ENCODE peak calls at places on chromosome 22, in seven cellular contexts. H is dorsolateral prefrontal cortex, K is AG09309, Y is sigmoid colon, G is retinal pigment epithelial cell, V is astrocyte of the spinal cord, W is pancreas. B is an unnamed sample.

GRCh38 chr22:44870021-44870420 is 117.6 kb downstream of the ARHGAP8 start:
- DNase-seq in Y (no peak), W (no peak), H (no peak), G (peak), K (no peak), V (no peak), B (peak)

GRCh38 chr22:49535126-49535525 is 292.5 kb downstream of the BRD1 start:
- DNase-seq in Y (peak), H (no peak), V (no peak), W (no peak), G (no peak), K (no peak), B (no peak)

GRCh38 chr22:17563936-17564391 is 666 bp downstream of the SLC25A18 start:
- DNase-seq in W (no peak), Y (peak), H (no peak), K (no peak), G (no peak), V (peak), B (peak)

GRCh38 chr22:48089601-48090331 is 1327.3 kb downstream of the TBC1D22A start:
- DNase-seq in W (no peak), G (no peak), K (no peak), H (peak), V (no peak), Y (peak), B (peak)

GRCh38 chr22:31951201-31952093 is 7.1 kb downstream of the YWHAH start:
- DNase-seq in G (no peak), Y (no peak), K (no peak), H (no peak), V (no peak), W (no peak), B (no peak)

GRCh38 chr22:19120829-19121630 is 1.2 kb downstream of the DGCR2 start:
- DNase-seq in Y (no peak), V (peak), G (no peak), K (no peak), H (peak), W (peak), B (peak)

GRCh38 chr22:44335903-44336803 is 23.4 kb upstream of the SHISAL1 start:
- DNase-seq in W (no peak), K (no peak), Y (no peak), G (no peak), V (no peak), H (no peak), B (no peak)

GRCh38 chr22:40620464-40621046 is 16.0 kb downstream of the MRTFA start:
- DNase-seq in H (no peak), V (peak), G (no peak), W (no peak), K (no peak), Y (no peak), B (peak)

GRCh38 chr22:25393121-25393805 is 171.2 kb upstream of the GRK3 start:
- DNase-seq in H (no peak), W (no peak), V (no peak), G (no peak), K (no peak), Y (no peak), B (no peak)

GRCh38 chr22:49751968-49752597 is 75.6 kb downstream of the BRD1 start:
- DNase-seq in V (no peak), G (no peak), K (no peak), H (no peak), W (no peak), Y (peak), B (no peak)

GRCh38 chr22:49324527-49325491 is 502.9 kb downstream of the BRD1 start:
- DNase-seq in V (no peak), K (no peak), W (no peak), G (no peak), H (no peak), Y (no peak), B (no peak)

GRCh38 chr22:39522567-39523300 is 2.4 kb downstream of the ATF4 start:
- DNase-seq in Y (peak), K (peak), W (no peak), V (peak), G (no peak), H (no peak), B (peak)

GRCh38 chr22:23037429-23038333 is 32.6 kb upstream of the GNAZ start:
- DNase-seq in G (no peak), H (no peak), V (no peak), K (no peak), W (no peak), Y (no peak), B (no peak)

GRCh38 chr22:17838180-17838865 is 64.1 kb upstream of the BID start:
- DNase-seq in Y (no peak), G (no peak), K (no peak), H (no peak), W (no peak), V (no peak), B (no peak)

GRCh38 chr22:31339148-31339832 is 6.9 kb downstream of the PATZ1 start:
- DNase-seq in H (no peak), G (no peak), Y (no peak), K (no peak), W (no peak), V (no peak), B (no peak)

GRCh38 chr22:34055525-34056200 is 135.4 kb upstream of the LARGE1 start:
- DNase-seq in W (no peak), K (no peak), Y (no peak), G (no peak), H (no peak), V (no peak), B (no peak)

GRCh38 chr22:31276426-31277167 is 15.7 kb downstream of the PIK3IP1 start:
- DNase-seq in V (no peak), H (no peak), W (no peak), Y (peak), G (no peak), K (no peak), B (no peak)

GRCh38 chr22:22400964-22401363 is 107.6 kb downstream of the ZNF280B start:
- DNase-seq in W (no peak), Y (no peak), H (no peak), V (no peak), K (no peak), G (no peak), B (no peak)

GRCh38 chr22:44365832-44366231 is 53.1 kb upstream of the SHISAL1 start:
- DNase-seq in Y (peak), H (no peak), G (no peak), W (no peak), K (no peak), V (no peak), B (no peak)

GRCh38 chr22:17699696-17700330 is 61.3 kb downstream of the BCL2L13 start:
- DNase-seq in K (no peak), G (peak), V (no peak), W (no peak), H (no peak), Y (no peak), B (peak)

GRCh38 chr22:19001204-19001603 is 65.1 kb upstream of the PRODH start:
- DNase-seq in Y (no peak), G (no peak), V (no peak), H (no peak), W (no peak), K (no peak), B (no peak)

GRCh38 chr22:44640618-44641155 is 61.3 kb upstream of the PRR5 start:
- DNase-seq in H (no peak), Y (no peak), G (no peak), W (no peak), K (no peak), V (no peak), B (no peak)

GRCh38 chr22:33921576-33922181 is 1.4 kb upstream of the LARGE1 start:
- DNase-seq in V (peak), Y (peak), H (peak), W (peak), G (no peak), K (no peak), B (peak)

GRCh38 chr22:50182176-50183081 is 3.3 kb upstream of the TRABD start:
- DNase-seq in K (no peak), G (no peak), H (peak), W (peak), V (no peak), Y (no peak), B (no peak)

GRCh38 chr22:46845281-46846153 is 83.1 kb downstream of the TBC1D22A start:
- DNase-seq in K (no peak), H (peak), Y (no peak), G (peak), W (no peak), V (peak), B (peak)
- TF ChIP-seq CTCF in K (peak), H (peak), Y (peak), G (peak), W (no peak), V (peak), B (peak)

GRCh38 chr22:42645341-42645937 is 3.8 kb downstream of the CYB5R3 start:
- DNase-seq in W (no peak), G (no peak), Y (no peak), H (peak), K (no peak), V (no peak), B (no peak)
- H3K4me3 ChIP-seq in W (no peak), G (no peak), Y (peak), H (no peak), K (no peak), V (no peak), B (no peak)

DNA sequence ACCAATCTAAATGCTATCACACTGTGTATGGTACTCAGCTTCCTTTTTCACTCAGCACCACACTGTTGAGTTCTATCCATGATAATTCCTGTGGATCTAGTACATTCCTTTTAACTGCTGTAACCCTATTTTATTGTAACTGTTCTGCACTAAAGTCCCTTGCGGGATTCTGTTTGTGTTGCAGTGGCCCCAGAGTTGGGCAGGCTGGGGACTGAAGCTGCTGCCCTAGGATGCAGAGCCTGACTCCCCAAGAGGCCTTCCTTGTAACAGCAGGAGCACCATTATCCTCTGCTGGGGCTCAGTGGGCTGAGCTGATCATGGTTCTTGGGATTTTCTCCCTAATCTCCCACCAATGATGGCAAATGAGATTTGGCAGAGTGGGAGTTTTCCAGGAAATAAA is 77.7 kb downstream of the CABIN1 start:
- DNase-seq in H (no peak), V (peak), G (no peak), W (no peak), K (peak), Y (peak), B (peak)
- TF ChIP-seq CTCF in H (no peak), V (no peak), G (no peak), W (no peak), K (peak), Y (no peak), B (no peak)

DNA sequence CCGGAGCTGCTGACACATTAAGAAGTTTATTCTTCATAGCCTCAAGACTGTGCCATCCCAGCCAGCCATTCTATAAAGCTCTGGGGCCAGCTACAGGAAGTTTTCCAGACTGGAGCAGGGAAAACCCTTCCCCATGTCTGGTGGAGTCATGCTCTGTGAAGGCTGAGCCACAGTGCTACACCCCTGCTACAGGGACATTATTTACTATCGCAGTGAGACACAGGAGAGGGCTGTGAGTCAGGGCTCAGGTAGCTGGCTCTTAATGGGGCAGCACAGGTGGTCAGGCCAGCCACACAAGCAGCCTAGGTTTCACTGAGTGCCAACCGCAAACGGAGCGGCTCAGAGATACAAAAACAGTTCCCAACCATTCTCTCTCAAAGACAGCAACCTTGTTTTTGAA is 12.1 kb downstream of the HPS4 start:
- DNase-seq in Y (no peak), G (peak), K (no peak), W (no peak), H (no peak), V (peak), B (peak)
- H3K4me3 ChIP-seq in Y (no peak), G (no peak), K (no peak), W (no peak), H (no peak), V (no peak), B (no peak)

GRCh38 chr22:35399114-35399677 is 744 bp upstream of the MCM5 start:
- DNase-seq in K (no peak), H (no peak), W (no peak), G (no peak), V (peak), Y (no peak), B (no peak)
- TF ChIP-seq CTCF in K (no peak), H (no peak), W (no peak), G (no peak), V (no peak), Y (no peak), B (no peak)

DNA sequence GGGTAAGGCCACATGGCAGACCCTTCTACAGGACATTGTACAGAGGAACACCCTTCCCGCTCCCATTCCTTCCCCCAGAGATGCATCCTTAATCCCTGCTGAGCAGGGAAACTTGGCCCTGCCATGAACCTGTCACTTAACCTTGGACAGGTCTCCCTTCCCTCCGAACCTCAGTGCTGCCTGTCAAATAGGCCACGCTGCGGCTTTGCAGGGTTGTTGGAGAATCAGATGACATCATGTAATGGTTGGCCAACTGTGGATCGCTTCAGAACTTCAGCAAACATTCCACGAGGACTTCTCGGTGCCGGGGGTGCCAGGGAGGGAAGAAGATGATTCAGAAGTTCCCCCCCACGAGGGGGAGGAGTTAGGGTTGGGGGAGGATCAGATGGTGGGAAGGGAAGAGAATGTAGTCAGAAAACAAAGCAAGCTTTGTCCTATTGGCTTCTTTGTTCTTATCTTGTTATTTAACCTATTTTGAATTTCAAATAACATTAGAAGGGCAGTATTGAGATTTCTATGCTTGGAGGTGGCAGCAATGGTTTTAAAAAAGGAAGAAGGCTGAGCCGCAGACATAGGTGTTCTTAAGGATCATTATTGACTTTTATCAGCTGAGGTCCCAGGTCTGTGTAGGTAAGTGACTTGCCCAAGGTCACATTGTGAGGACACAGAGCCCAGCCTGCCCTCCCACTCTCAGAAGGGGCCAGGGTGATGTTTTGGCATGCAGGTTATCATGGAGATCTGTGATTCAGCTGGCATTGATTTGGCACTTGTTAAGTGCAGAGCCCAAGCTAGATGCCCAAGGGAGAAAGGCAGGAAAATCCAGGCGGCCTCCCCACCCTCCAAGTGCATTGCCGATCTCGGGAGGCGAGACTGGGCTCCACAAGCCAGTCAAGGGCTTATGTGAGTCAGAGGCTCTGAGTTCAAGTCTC is 3.1 kb downstream of the CDC42EP1 start:
- DNase-seq in Y (peak), H (no peak), G (peak), W (peak), V (peak), K (peak), B (peak)
- H3K4me3 ChIP-seq in Y (no peak), H (peak), G (peak), W (peak), V (peak), K (peak), B (peak)

DNA sequence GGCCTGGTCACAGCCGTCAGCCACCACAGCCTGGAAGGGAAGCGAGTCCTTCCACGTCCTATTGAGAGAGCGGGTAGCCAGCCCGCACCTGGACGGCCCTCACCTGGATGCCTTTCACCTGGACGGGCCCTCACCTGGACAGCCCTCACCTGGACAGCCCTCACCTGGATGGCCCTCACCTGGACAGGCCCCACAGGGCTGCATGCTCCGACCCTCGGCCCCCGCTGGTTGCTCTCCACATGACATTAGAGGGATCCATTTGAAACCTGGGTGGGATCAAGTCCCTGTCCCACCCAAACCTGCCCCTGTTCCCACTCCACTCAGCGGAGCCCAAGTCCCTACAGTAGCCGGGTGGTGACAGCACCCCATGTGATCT is 3.7 kb downstream of the C1QTNF6 start:
- DNase-seq in H (no peak), W (no peak), G (no peak), V (no peak), K (no peak), Y (no peak), B (no peak)
- TF ChIP-seq CTCF in H (no peak), W (no peak), G (no peak), V (no peak), K (no peak), Y (no peak), B (no peak)

GRCh38 chr22:21032843-21033688 is 705 bp upstream of the SLC7A4 start:
- DNase-seq in Y (no peak), H (no peak), W (no peak), K (no peak), G (no peak), V (no peak), B (no peak)

GRCh38 chr22:21033895-21034294 is 1.5 kb upstream of the SLC7A4 start:
- DNase-seq in K (no peak), H (no peak), W (no peak), Y (no peak), V (no peak), G (no peak), B (no peak)

GRCh38 chr22:21030621-21031544 is 1.5 kb downstream of the SLC7A4 start:
- DNase-seq in H (peak), W (no peak), Y (no peak), G (no peak), K (no peak), V (no peak), B (no peak)

GRCh38 chr22:21031545-21032036 is 770 bp downstream of the SLC7A4 start:
- DNase-seq in K (no peak), V (no peak), G (no peak), H (peak), Y (no peak), W (no peak), B (no peak)

DNA sequence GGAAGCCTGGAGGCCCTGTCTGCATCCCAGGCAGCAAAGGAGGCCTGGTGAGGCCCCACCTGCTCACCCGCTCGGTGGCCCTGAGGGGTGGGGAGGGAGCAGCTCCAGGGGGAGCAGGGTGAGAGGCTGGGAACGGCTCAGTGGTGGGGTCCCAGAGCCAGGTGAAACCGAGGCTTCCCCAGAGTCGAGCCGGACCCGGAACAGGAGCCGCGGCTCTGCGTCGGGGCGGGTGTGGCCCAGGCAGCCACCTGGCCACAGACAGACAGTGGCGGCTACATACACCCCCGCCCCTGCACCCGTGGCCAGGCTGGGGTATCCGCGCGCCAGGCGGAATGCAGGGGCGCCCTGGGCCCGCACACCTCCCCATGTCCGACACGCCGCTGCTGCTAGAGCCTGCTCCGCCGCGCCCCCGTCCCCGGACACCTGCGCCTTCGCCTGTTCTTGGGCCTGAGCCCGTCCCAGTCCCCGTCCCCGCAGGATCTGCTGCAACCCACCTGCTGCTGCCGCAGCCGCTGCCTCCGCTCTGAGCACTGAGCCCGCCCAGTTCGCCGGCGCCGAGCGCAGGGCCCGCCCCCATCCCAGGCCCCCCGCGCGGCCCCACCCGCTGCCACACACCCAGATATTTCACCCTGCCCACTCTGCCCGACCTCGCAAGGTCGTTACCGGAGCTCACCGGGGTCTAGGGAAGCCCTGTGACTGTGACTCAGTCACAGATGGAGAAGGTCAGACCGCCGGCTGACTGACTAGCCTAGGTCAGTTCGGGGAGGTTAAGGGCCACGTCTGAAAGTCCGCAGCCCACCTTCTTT is at the start of gene SLC7A4:
- DNase-seq in H (peak), Y (no peak), K (no peak), V (no peak), W (no peak), G (no peak), B (peak)
- H3K4me3 ChIP-seq in H (peak), Y (peak), K (no peak), V (no peak), W (no peak), G (peak), B (peak)

GRCh38 chr22:46835693-46836092 is 73.2 kb downstream of the TBC1D22A start:
- DNase-seq in G (no peak), H (no peak), Y (no peak), W (no peak), K (no peak), V (no peak), B (no peak)

GRCh38 chr22:46830001-46830715 is 67.7 kb downstream of the TBC1D22A start:
- DNase-seq in V (peak), H (no peak), G (no peak), K (no peak), W (no peak), Y (peak), B (peak)

GRCh38 chr22:46835288-46835687 is 72.8 kb downstream of the TBC1D22A start:
- DNase-seq in G (no peak), Y (no peak), V (no peak), K (no peak), W (no peak), H (no peak), B (no peak)

GRCh38 chr22:46830841-46831240 is 68.4 kb downstream of the TBC1D22A start:
- DNase-seq in H (no peak), Y (no peak), K (no peak), G (no peak), V (no peak), W (no peak), B (no peak)

GRCh38 chr22:46833228-46833627 is 70.8 kb downstream of the TBC1D22A start:
- DNase-seq in K (no peak), Y (no peak), W (no peak), G (no peak), V (peak), H (no peak), B (peak)
- TF ChIP-seq CTCF in K (peak), Y (no peak), W (peak), G (peak), V (peak), H (peak), B (peak)

GRCh38 chr22:30262917-30263741 is 3.5 kb downstream of the OSM start:
- DNase-seq in K (no peak), W (peak), V (peak), G (no peak), H (peak), Y (peak), B (peak)
- H3K4me3 ChIP-seq in K (peak), W (no peak), V (no peak), G (no peak), H (peak), Y (no peak), B (peak)